ENCODE peak calls at places on chromosomes 4 and X, in eight cellular contexts. C is foreskin fibroblast, A is body of pancreas, I is heart right ventricle, V is fibroblast of mammary gland, Z is A549, E is RWPE2, U is PC-3. Y is an unnamed sample.

GRCh38 chr4:117466388-117466787 is 381.0 kb upstream of the TRAM1L1 start:
- DNase-seq in V (no peak), I (no peak), U (peak), A (no peak), C (no peak), Z (no peak), E (no peak), Y (no peak)

GRCh38 chr4:12319765-12320164 is 891.1 kb upstream of the HS3ST1 start:
- DNase-seq in E (no peak), U (no peak), I (no peak), A (peak), C (no peak), Z (no peak), V (peak), Y (no peak)

GRCh38 chr4:1572964-1573720 is 111.0 kb downstream of the FAM53A start:
- DNase-seq in A (no peak), I (no peak), E (peak), V (no peak), C (no peak), U (no peak), Z (no peak), Y (no peak)

GRCh38 chr4:28686618-28687017 is 1826.0 kb downstream of the STIM2 start:
- DNase-seq in A (peak), Z (peak), V (peak), C (no peak), E (peak), U (peak), I (peak), Y (peak)

GRCh38 chr4:37682701-37683401 is 3.3 kb downstream of the RELL1 start:
- DNase-seq in Z (peak), A (no peak), V (no peak), I (no peak), E (no peak), C (no peak), U (no peak), Y (peak)

GRCh38 chrX:24983931-24984330 is 31.8 kb downstream of the ARX start:
- DNase-seq in I (no peak), A (no peak), C (no peak), V (no peak), E (no peak), U (no peak), Z (no peak), Y (no peak)

GRCh38 chr4:13588954-13589353 is 38.6 kb downstream of the BOD1L1 start:
- DNase-seq in I (no peak), U (no peak), V (peak), Z (no peak), A (no peak), E (no peak), C (no peak), Y (no peak)

GRCh38 chr4:91220315-91220714 is 1083.5 kb upstream of the GRID2 start:
- DNase-seq in C (no peak), V (no peak), A (no peak), E (no peak), I (no peak), Z (no peak), U (no peak), Y (no peak)

GRCh38 chrX:129235903-129236302 is 287.4 kb downstream of the SMARCA1 start:
- DNase-seq in U (no peak), I (no peak), A (no peak), C (no peak), E (no peak), V (no peak), Z (no peak), Y (no peak)

GRCh38 chr4:123555500-123556273 is 159.1 kb downstream of the SPRY1 start:
- DNase-seq in E (peak), A (peak), U (peak), Z (peak), V (peak), I (peak), C (peak), Y (no peak)

GRCh38 chrX:17591741-17592110 is 145.6 kb upstream of the SCML1 start:
- DNase-seq in Z (no peak), E (no peak), V (peak), C (peak), U (peak), I (no peak), A (no peak), Y (peak)

GRCh38 chr4:6539009-6539764 is 35.8 kb upstream of the MAN2B2 start:
- DNase-seq in I (no peak), Z (no peak), V (no peak), A (no peak), C (no peak), E (no peak), U (no peak), Y (no peak)

GRCh38 chr4:178577933-178578332 is 1135.7 kb upstream of the AGA start:
- DNase-seq in Z (no peak), A (no peak), U (peak), C (no peak), E (no peak), I (no peak), V (no peak), Y (peak)

GRCh38 chrX:30504309-30504708 is 73.3 kb downstream of the TASL start:
- DNase-seq in C (no peak), A (no peak), U (peak), V (peak), I (no peak), Z (no peak), E (no peak), Y (peak)

GRCh38 chr4:7434766-7435150 is at the start of gene PSAPL1:
- DNase-seq in V (peak), I (peak), Z (peak), U (peak), A (no peak), E (no peak), C (no peak), Y (no peak)

GRCh38 chrX:40068048-40068447 is 29.7 kb downstream of the BCOR start:
- DNase-seq in I (no peak), C (no peak), E (no peak), A (no peak), Z (no peak), V (peak), U (peak), Y (peak)

GRCh38 chrX:124113799-124114600 is 152.5 kb downstream of the STAG2 start:
- DNase-seq in Z (no peak), V (no peak), E (no peak), U (no peak), I (no peak), A (no peak), C (no peak), Y (no peak)

GRCh38 chr4:2075171-2075986 is 16.3 kb downstream of the NAT8L start:
- DNase-seq in E (peak), Z (no peak), I (no peak), C (no peak), U (no peak), V (no peak), A (no peak), Y (no peak)

GRCh38 chr4:146916479-146917076 is 29.1 kb downstream of the TTC29 start:
- DNase-seq in C (peak), E (no peak), Z (peak), V (peak), U (peak), A (peak), I (no peak), Y (peak)

GRCh38 chr4:134219043-134219442 is 17.5 kb upstream of the PABPC4L start:
- DNase-seq in E (no peak), C (no peak), A (no peak), V (no peak), I (no peak), U (no peak), Z (no peak), Y (no peak)

GRCh38 chrX:149527705-149528104 is 13.1 kb upstream of the EOLA1 start:
- DNase-seq in A (peak), Z (peak), C (peak), I (no peak), V (peak), E (no peak), U (peak), Y (peak)

GRCh38 chrX:96682516-96682915 is 2.1 kb upstream of the DIAPH2 start:
- DNase-seq in I (no peak), A (no peak), V (no peak), C (no peak), E (no peak), Z (no peak), U (no peak), Y (no peak)

GRCh38 chrX:96685205-96686099 is 810 bp downstream of the DIAPH2 start:
- DNase-seq in V (peak), E (no peak), I (peak), U (peak), A (peak), C (peak), Z (no peak), Y (peak)

GRCh38 chrX:96683997-96684338 is 674 bp upstream of the DIAPH2 start:
- DNase-seq in A (no peak), E (no peak), U (no peak), C (no peak), V (peak), Z (no peak), I (no peak), Y (peak)

GRCh38 chrX:96688789-96689188 is 4.1 kb downstream of the DIAPH2 start:
- DNase-seq in I (no peak), Z (no peak), C (no peak), A (no peak), V (no peak), U (no peak), E (no peak), Y (no peak)

DNA sequence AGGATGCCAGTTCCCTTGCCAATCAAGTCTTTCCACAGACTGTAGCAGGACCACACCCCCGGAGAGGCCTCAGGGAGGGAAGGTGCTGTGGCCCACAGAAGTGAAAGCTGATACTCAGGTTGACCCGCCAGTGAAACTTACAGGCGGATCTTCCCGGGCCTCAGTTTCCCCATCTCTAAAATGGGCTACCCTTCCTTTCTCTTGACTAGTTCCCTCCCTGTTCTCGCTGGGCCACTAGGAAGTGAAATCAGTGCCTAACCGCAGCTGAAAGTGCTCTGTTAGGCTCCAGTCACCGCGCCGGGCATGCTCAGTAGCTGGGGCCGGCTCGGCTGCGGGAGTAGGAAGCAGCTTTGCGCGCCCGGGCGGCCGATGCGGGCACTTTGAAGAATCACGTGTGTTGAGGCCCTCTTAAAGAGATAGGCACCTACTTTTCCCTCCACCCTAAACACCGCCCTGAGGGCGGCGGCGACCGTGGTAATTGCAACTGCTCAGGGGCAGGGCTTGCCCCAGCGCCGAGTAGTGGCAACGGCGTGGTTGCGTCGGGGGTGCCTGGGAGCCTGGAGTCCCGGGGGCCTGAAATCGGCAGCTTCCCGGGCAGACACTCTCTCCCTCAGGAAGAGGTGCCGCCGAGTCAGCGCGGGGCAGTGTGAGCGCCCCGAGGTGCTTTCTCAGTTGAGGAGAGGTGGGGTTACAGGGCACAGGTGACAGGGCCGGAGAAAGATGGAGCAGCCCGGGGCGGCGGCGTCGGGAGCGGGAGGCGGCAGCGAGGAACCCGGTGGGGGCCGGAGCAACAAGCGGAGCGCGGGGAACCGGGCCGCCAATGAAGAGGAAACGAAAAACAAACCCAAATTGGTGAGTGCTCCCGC is at the start of gene DIAPH2:
- DNase-seq in I (peak), U (peak), V (peak), A (peak), E (peak), C (peak), Z (peak), Y (peak)
- TF ChIP-seq CTCF in I (peak), U (peak), V (no peak), A (no peak), E (no peak), C (no peak), Z (no peak), Y (no peak)

GRCh38 chr4:89899157-89899556 is 4.5 kb downstream of the MMRN1 start:
- DNase-seq in I (no peak), A (no peak), C (no peak), Z (no peak), V (no peak), U (no peak), E (no peak), Y (no peak)

GRCh38 chr4:89904524-89904923 is 9.9 kb downstream of the MMRN1 start:
- DNase-seq in V (no peak), E (no peak), Z (no peak), A (no peak), U (no peak), I (no peak), C (no peak), Y (no peak)

GRCh38 chr4:89898304-89898716 is 3.7 kb downstream of the MMRN1 start:
- DNase-seq in C (no peak), U (no peak), Z (no peak), V (no peak), E (no peak), I (no peak), A (peak), Y (peak)

GRCh38 chr4:89897867-89898266 is 3.2 kb downstream of the MMRN1 start:
- DNase-seq in V (no peak), I (no peak), A (no peak), U (no peak), Z (no peak), E (no peak), C (no peak), Y (no peak)

GRCh38 chr4:89899854-89900253 is 5.2 kb downstream of the MMRN1 start:
- DNase-seq in C (no peak), V (no peak), U (no peak), A (no peak), Z (no peak), I (no peak), E (no peak), Y (peak)
- H3K4me3 ChIP-seq in C (no peak), V (no peak), U (no peak), A (no peak), Z (no peak), I (no peak), E (no peak), Y (no peak)

GRCh38 chr4:15737255-15737654 is 34.4 kb downstream of the BST1 start:
- DNase-seq in C (no peak), I (no peak), E (no peak), U (no peak), V (no peak), A (no peak), Z (no peak), Y (peak)

GRCh38 chr4:15736514-15737050 is 33.7 kb downstream of the BST1 start:
- DNase-seq in E (no peak), V (no peak), A (no peak), C (no peak), Z (no peak), I (no peak), U (no peak), Y (no peak)

GRCh38 chr4:15740764-15741404 is 37.2 kb upstream of the CD38 start:
- DNase-seq in U (no peak), V (no peak), A (no peak), Z (no peak), E (no peak), I (no peak), C (no peak), Y (no peak)

GRCh38 chr4:15742083-15742582 is 36.0 kb upstream of the CD38 start:
- DNase-seq in V (no peak), I (no peak), U (no peak), C (no peak), A (no peak), E (no peak), Z (no peak), Y (no peak)

GRCh38 chr4:15738877-15739276 is 36.0 kb downstream of the BST1 start:
- DNase-seq in U (no peak), A (no peak), I (no peak), V (no peak), Z (no peak), E (no peak), C (no peak), Y (no peak)
- TF ChIP-seq CTCF in U (no peak), A (no peak), I (no peak), V (no peak), Z (no peak), E (no peak), C (no peak), Y (no peak)

DNA sequence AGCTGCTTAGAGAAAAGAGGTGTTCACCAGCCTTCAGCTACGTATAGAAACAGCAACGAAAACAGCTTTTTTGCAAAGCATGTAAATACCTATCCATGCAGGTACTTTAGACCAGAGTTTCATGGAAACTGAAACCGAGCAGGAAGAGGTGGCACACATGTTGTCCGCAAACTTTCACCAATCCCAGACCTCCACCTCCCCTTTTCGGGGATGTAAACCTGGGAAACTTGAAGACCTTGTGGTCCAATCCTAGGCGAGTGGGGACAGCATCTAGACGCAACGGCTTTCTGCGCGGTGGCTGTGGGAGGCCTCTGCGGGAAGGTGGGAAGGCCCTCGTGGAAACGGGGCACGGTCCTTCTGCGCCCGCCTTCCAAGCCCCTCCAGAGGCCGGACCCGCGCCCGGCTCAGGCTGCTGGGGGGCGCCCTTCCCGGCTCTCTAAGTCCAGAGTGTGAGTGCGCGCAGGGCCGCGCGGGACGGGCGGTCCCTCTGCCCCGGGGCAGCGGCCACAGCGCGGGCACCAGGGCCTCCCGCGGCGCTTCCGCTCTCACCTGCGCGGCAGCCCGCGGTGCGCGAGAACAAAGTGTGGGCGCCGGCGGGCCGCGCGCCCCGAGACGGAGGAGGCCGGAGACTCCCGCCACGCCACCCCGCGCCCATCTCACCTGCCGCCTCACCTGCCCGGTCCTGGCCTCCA is 831 bp upstream of the SHROOM2 start:
- DNase-seq in I (no peak), E (no peak), A (peak), Z (no peak), C (no peak), V (no peak), U (peak), Y (no peak)
- H3K4me3 ChIP-seq in I (peak), E (peak), A (no peak), Z (peak), C (no peak), V (no peak), U (peak), Y (no peak)

GRCh38 chrX:102654696-102655095 is 3.4 kb downstream of the GPRASP1 start:
- DNase-seq in I (no peak), E (no peak), U (no peak), C (no peak), V (no peak), Z (no peak), A (no peak), Y (no peak)

GRCh38 chrX:102658551-102658950 is 7.3 kb downstream of the GPRASP1 start:
- DNase-seq in C (peak), Z (no peak), E (no peak), I (no peak), V (peak), U (no peak), A (no peak), Y (no peak)

DNA sequence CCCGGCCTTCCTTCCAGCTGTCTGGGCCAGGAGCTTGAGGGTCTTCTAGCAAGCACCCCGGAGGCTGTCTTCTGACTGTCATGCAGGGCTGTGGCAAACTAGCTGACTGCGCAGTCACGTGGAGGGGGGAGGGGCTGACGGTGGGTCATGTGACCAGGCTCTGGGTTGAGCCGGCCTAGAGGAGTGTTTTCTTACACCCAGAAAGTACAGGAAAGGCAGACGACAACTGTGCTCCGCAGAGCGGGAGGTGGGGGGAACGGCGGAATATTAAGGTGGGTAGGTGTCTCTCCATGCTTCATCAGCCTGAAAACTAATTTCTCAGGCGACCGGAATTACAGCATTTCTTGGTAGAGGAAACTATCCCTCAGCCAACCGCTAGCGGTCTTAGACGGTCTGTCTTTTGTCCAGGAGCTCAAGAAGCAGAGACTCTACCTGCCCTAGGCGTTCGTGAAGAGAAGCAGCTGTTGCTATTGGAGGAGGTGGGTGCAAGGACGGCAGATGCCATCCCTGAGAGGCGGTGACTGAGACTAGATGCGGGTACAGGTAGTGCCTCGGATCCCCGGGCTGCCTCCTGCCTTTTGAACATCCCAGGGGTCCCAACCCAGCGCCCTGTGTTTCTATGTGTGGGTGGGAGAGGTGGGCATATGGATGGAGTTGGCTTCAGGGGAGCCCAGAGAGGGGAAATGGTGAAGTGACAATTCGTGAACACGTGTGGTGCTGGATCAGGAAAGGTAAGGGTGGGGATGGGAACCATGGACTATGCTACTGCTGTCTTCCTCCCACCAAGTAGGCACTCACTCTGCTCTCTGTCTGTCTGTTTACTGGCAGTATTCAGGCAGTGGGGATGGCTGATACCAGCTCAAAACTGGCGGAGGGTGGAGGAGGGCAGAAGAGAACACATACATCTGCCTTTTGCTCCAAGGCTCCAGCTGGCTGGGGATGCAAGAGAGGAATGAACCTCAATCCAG is 8.8 kb downstream of the GPRASP1 start:
- DNase-seq in V (peak), I (peak), C (peak), A (peak), U (no peak), E (no peak), Z (peak), Y (peak)
- TF ChIP-seq CTCF in V (no peak), I (no peak), C (no peak), A (no peak), U (no peak), E (no peak), Z (no peak), Y (no peak)

DNA sequence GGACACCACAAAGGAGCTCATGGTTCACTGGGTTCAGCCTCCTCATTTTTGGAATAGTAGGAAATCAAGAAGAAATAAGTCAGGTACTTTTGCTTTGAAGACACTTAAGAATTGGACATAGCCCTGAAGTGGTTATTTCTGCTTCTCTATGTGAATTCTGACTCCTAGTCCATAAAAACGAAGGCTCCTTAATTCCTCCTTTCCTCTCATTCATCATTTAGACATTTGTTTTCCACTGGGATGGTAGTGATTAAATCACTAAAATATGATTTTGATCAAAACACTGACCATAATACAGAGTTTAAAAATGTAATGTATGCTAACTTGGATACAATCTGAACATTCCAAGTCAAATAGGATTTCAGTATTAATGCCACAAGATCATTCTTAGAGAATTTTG is 34.7 kb upstream of the CYP2U1 start:
- DNase-seq in U (no peak), Z (no peak), C (no peak), V (no peak), A (no peak), I (no peak), E (no peak), Y (no peak)
- H3K4me3 ChIP-seq in U (peak), Z (peak), C (no peak), V (no peak), A (no peak), I (no peak), E (peak), Y (no peak)

Y was measured in GM12865.